ENCODE peak calls at places on chromosomes 11 and 22, in seven cellular contexts. One of them, this sample, is unnamed.

GRCh38 chr11:96763244-96763643 is 373.4 kb downstream of the JRKL start:
- DNase-seq in GM13977: no peak
- DNase-seq in thoracic aorta: no peak
- DNase-seq in LNCaP clone FGC: no peak
- DNase-seq in heart right ventricle: no peak
- DNase-seq in brain microvascular endothelial cell: peak
- DNase-seq in WTC11: no peak
- DNase-seq in this sample: no peak

GRCh38 chr11:16001899-16002426 is 354.4 kb downstream of the SOX6 start:
- DNase-seq in WTC11: no peak
- DNase-seq in LNCaP clone FGC: no peak
- DNase-seq in thoracic aorta: no peak
- DNase-seq in GM13977: no peak
- DNase-seq in brain microvascular endothelial cell: peak
- DNase-seq in heart right ventricle: no peak
- DNase-seq in this sample: no peak

GRCh38 chr22:17802822-17803221 is 28.6 kb upstream of the BID start:
- DNase-seq in thoracic aorta: no peak
- DNase-seq in heart right ventricle: no peak
- DNase-seq in GM13977: no peak
- DNase-seq in brain microvascular endothelial cell: no peak
- DNase-seq in WTC11: no peak
- DNase-seq in LNCaP clone FGC: no peak
- DNase-seq in this sample: no peak

GRCh38 chr11:128881221-128881620 is 9.9 kb upstream of the KCNJ5 start:
- DNase-seq in heart right ventricle: no peak
- DNase-seq in GM13977: no peak
- DNase-seq in thoracic aorta: no peak
- DNase-seq in brain microvascular endothelial cell: no peak
- DNase-seq in LNCaP clone FGC: peak
- DNase-seq in WTC11: no peak
- DNase-seq in this sample: no peak

GRCh38 chr11:10925149-10925926 is 67.5 kb upstream of the ZBED5 start:
- DNase-seq in WTC11: no peak
- DNase-seq in LNCaP clone FGC: no peak
- DNase-seq in brain microvascular endothelial cell: no peak
- DNase-seq in GM13977: no peak
- DNase-seq in heart right ventricle: no peak
- DNase-seq in thoracic aorta: no peak
- DNase-seq in this sample: no peak

GRCh38 chr11:36619502-36619901 is 21.5 kb upstream of the RAG2 start:
- DNase-seq in heart right ventricle: no peak
- DNase-seq in WTC11: no peak
- DNase-seq in LNCaP clone FGC: no peak
- DNase-seq in GM13977: no peak
- DNase-seq in thoracic aorta: no peak
- DNase-seq in brain microvascular endothelial cell: no peak
- DNase-seq in this sample: no peak

GRCh38 chr11:8649361-8649760 is 33.1 kb downstream of the TRIM66 start:
- DNase-seq in GM13977: no peak
- DNase-seq in LNCaP clone FGC: no peak
- DNase-seq in heart right ventricle: no peak
- DNase-seq in WTC11: no peak
- DNase-seq in brain microvascular endothelial cell: peak
- DNase-seq in thoracic aorta: no peak
- DNase-seq in this sample: no peak

GRCh38 chr11:85766801-85767200 is 44.1 kb downstream of the SYTL2 start:
- DNase-seq in thoracic aorta: no peak
- DNase-seq in WTC11: no peak
- DNase-seq in LNCaP clone FGC: no peak
- DNase-seq in brain microvascular endothelial cell: no peak
- DNase-seq in heart right ventricle: no peak
- DNase-seq in GM13977: no peak
- DNase-seq in this sample: no peak

GRCh38 chr22:46653596-46653995 is 33.4 kb downstream of the GRAMD4 start:
- DNase-seq in heart right ventricle: no peak
- DNase-seq in LNCaP clone FGC: no peak
- DNase-seq in WTC11: no peak
- DNase-seq in GM13977: peak
- DNase-seq in brain microvascular endothelial cell: no peak
- DNase-seq in thoracic aorta: no peak
- DNase-seq in this sample: peak

GRCh38 chr11:119144825-119145476 is 3.9 kb upstream of the ABCG4 start:
- DNase-seq in heart right ventricle: peak
- DNase-seq in thoracic aorta: no peak
- DNase-seq in LNCaP clone FGC: no peak
- DNase-seq in brain microvascular endothelial cell: peak
- DNase-seq in WTC11: peak
- DNase-seq in GM13977: peak
- DNase-seq in this sample: peak

GRCh38 chr11:24132471-24132870 is 364.4 kb upstream of the LUZP2 start:
- DNase-seq in thoracic aorta: no peak
- DNase-seq in WTC11: no peak
- DNase-seq in brain microvascular endothelial cell: no peak
- DNase-seq in LNCaP clone FGC: no peak
- DNase-seq in GM13977: no peak
- DNase-seq in heart right ventricle: no peak
- DNase-seq in this sample: no peak

GRCh38 chr11:61645179-61645868 is 34.9 kb upstream of the DAGLA start:
- DNase-seq in GM13977: no peak
- DNase-seq in brain microvascular endothelial cell: no peak
- DNase-seq in thoracic aorta: no peak
- DNase-seq in LNCaP clone FGC: no peak
- DNase-seq in heart right ventricle: no peak
- DNase-seq in WTC11: no peak
- DNase-seq in this sample: no peak

GRCh38 chr11:68043349-68044144 is 4.7 kb downstream of the TCIRG1 start:
- DNase-seq in LNCaP clone FGC: no peak
- DNase-seq in GM13977: no peak
- DNase-seq in brain microvascular endothelial cell: peak
- DNase-seq in thoracic aorta: no peak
- DNase-seq in WTC11: no peak
- DNase-seq in heart right ventricle: no peak
- DNase-seq in this sample: no peak

GRCh38 chr11:56172256-56172835 is 4.1 kb upstream of the OR5J2 start:
- DNase-seq in brain microvascular endothelial cell: no peak
- DNase-seq in GM13977: no peak
- DNase-seq in WTC11: no peak
- DNase-seq in LNCaP clone FGC: no peak
- DNase-seq in thoracic aorta: no peak
- DNase-seq in heart right ventricle: no peak
- DNase-seq in this sample: no peak

GRCh38 chr11:34745209-34745608 is 124.3 kb downstream of the EHF start:
- DNase-seq in thoracic aorta: no peak
- DNase-seq in GM13977: no peak
- DNase-seq in LNCaP clone FGC: no peak
- DNase-seq in WTC11: no peak
- DNase-seq in heart right ventricle: no peak
- DNase-seq in brain microvascular endothelial cell: no peak
- DNase-seq in this sample: no peak

GRCh38 chr11:72668645-72669347 is 5.4 kb downstream of the PDE2A start:
- DNase-seq in heart right ventricle: no peak
- DNase-seq in WTC11: no peak
- DNase-seq in LNCaP clone FGC: no peak
- DNase-seq in brain microvascular endothelial cell: no peak
- DNase-seq in thoracic aorta: no peak
- DNase-seq in GM13977: peak
- DNase-seq in this sample: peak

GRCh38 chr22:49958961-49959781 is 1.4 kb upstream of the PIM3 start:
- DNase-seq in LNCaP clone FGC: no peak
- DNase-seq in heart right ventricle: peak
- DNase-seq in GM13977: no peak
- DNase-seq in WTC11: no peak
- DNase-seq in thoracic aorta: no peak
- DNase-seq in brain microvascular endothelial cell: peak
- DNase-seq in this sample: no peak

GRCh38 chr22:49961601-49962011 is 1.0 kb downstream of the PIM3 start:
- DNase-seq in WTC11: peak
- DNase-seq in LNCaP clone FGC: no peak
- DNase-seq in GM13977: peak
- DNase-seq in heart right ventricle: peak
- DNase-seq in thoracic aorta: no peak
- DNase-seq in brain microvascular endothelial cell: no peak
- DNase-seq in this sample: no peak

GRCh38 chr22:49960967-49961600 is 512 bp downstream of the PIM3 start:
- DNase-seq in GM13977: peak
- DNase-seq in brain microvascular endothelial cell: peak
- DNase-seq in heart right ventricle: peak
- DNase-seq in thoracic aorta: no peak
- DNase-seq in WTC11: peak
- DNase-seq in LNCaP clone FGC: no peak
- DNase-seq in this sample: no peak

GRCh38 chr22:49959782-49960158 is 802 bp upstream of the PIM3 start:
- DNase-seq in brain microvascular endothelial cell: no peak
- DNase-seq in heart right ventricle: no peak
- DNase-seq in LNCaP clone FGC: no peak
- DNase-seq in WTC11: no peak
- DNase-seq in GM13977: no peak
- DNase-seq in thoracic aorta: no peak
- DNase-seq in this sample: no peak

DNA sequence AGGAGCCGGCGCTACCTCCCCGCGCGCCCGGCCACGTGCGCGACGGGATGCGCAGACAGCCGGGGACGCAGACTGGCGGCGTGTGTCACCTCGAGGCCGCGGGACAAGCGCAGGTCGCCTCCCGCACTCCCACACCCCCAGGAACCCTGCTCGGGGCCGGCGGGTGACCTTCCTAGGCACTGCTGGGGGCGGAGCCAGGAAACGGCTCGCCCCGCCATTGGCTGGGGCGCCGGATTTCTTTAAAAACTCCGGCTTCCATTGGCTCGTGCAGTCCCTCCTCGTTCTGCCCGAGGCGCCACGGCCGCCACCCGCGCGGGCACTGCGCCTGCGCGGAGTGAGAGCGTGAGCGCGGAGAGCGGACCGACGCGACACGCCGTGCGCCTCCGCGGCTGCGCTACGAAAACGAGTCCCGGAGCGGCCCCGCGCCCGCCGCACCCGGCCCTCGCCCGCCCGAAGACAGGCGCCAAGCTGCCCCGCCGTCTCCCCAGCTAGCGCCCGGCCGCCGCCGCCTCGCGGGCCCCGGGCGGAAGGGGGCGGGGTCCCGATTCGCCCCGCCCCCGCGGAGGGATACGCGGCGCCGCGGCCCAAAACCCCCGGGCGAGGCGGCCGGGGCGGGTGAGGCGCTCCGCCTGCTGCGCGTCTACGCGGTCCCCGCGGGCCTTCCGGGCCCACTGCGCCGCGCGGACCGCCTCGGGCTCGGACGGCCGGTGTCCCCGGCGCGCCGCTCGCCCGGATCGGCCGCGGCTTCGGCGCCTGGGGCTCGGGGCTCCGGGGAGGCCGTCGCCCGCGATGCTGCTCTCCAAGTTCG is at the start of gene PIM3:
- DNase-seq in WTC11: peak
- DNase-seq in heart right ventricle: peak
- DNase-seq in GM13977: peak
- DNase-seq in brain microvascular endothelial cell: peak
- DNase-seq in thoracic aorta: peak
- DNase-seq in LNCaP clone FGC: peak
- DNase-seq in this sample: peak
- TF ChIP-seq CTCF in WTC11: no peak
- TF ChIP-seq CTCF in heart right ventricle: no peak
- TF ChIP-seq CTCF in GM13977: no peak
- TF ChIP-seq CTCF in brain microvascular endothelial cell: no peak
- TF ChIP-seq CTCF in thoracic aorta: no peak
- TF ChIP-seq CTCF in LNCaP clone FGC: no peak
- TF ChIP-seq CTCF in this sample: no peak

GRCh38 chr11:124538019-124538418 is 5.4 kb downstream of the OR8B12 start:
- DNase-seq in heart right ventricle: no peak
- DNase-seq in brain microvascular endothelial cell: peak
- DNase-seq in WTC11: no peak
- DNase-seq in LNCaP clone FGC: peak
- DNase-seq in thoracic aorta: no peak
- DNase-seq in GM13977: no peak
- DNase-seq in this sample: no peak

GRCh38 chr11:124541204-124541603 is 2.2 kb downstream of the OR8B12 start:
- DNase-seq in GM13977: no peak
- DNase-seq in heart right ventricle: no peak
- DNase-seq in WTC11: no peak
- DNase-seq in LNCaP clone FGC: no peak
- DNase-seq in thoracic aorta: no peak
- DNase-seq in brain microvascular endothelial cell: no peak
- DNase-seq in this sample: no peak

GRCh38 chr11:124535552-124536232 is 7.8 kb downstream of the OR8B12 start:
- DNase-seq in LNCaP clone FGC: no peak
- DNase-seq in heart right ventricle: no peak
- DNase-seq in GM13977: no peak
- DNase-seq in thoracic aorta: no peak
- DNase-seq in WTC11: no peak
- DNase-seq in brain microvascular endothelial cell: peak
- DNase-seq in this sample: no peak

GRCh38 chr11:124536520-124536919 is 6.9 kb downstream of the OR8B12 start:
- DNase-seq in heart right ventricle: peak
- DNase-seq in thoracic aorta: no peak
- DNase-seq in GM13977: no peak
- DNase-seq in brain microvascular endothelial cell: peak
- DNase-seq in WTC11: peak
- DNase-seq in LNCaP clone FGC: peak
- DNase-seq in this sample: no peak
- TF ChIP-seq CTCF in heart right ventricle: peak
- TF ChIP-seq CTCF in thoracic aorta: no peak
- TF ChIP-seq CTCF in GM13977: no peak
- TF ChIP-seq CTCF in brain microvascular endothelial cell: peak
- TF ChIP-seq CTCF in WTC11: no peak
- TF ChIP-seq CTCF in LNCaP clone FGC: no peak
- TF ChIP-seq CTCF in this sample: no peak

GRCh38 chr22:37898441-37899181 is 7.5 kb upstream of the MICALL1 start:
- DNase-seq in GM13977: no peak
- DNase-seq in heart right ventricle: no peak
- DNase-seq in LNCaP clone FGC: no peak
- DNase-seq in thoracic aorta: no peak
- DNase-seq in WTC11: peak
- DNase-seq in brain microvascular endothelial cell: no peak
- DNase-seq in this sample: no peak
- TF ChIP-seq CTCF in GM13977: no peak
- TF ChIP-seq CTCF in heart right ventricle: no peak
- TF ChIP-seq CTCF in LNCaP clone FGC: no peak
- TF ChIP-seq CTCF in thoracic aorta: no peak
- TF ChIP-seq CTCF in WTC11: no peak
- TF ChIP-seq CTCF in brain microvascular endothelial cell: no peak
- TF ChIP-seq CTCF in this sample: no peak

DNA sequence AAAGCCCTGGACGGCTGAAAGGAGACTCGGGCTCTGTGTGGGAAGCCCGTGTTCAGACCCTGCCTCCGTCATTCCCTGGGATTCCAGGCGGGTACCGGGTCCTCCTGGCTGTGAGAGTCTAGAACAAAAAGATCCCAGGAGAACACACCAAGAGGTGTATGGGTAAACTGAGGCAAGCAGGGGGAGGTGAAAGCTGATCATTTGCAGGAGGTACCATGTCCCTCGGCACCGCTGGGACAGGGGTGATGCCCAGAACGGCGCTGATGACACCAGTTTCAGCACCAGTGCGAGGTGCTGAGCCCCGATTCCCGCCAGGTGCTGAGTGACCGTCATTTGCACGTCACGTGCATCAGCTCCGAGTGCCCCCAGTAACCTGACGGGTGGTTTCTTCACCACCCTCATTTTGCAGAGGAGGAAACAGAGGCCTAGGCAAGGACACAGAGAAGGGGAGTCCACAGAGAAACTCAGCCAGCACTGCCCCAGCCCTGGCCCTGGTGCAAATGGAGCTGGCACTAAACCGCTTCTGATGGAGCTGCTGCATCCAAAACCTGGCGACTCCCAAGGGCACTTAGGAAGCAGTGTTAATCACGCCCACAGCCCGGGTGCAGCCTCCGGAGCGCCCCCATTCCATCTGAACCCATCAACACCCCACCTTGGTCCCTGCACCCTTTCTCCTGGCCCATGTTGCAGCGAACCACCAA is 16.8 kb downstream of the MACROD1 start:
- DNase-seq in heart right ventricle: no peak
- DNase-seq in LNCaP clone FGC: no peak
- DNase-seq in GM13977: no peak
- DNase-seq in thoracic aorta: no peak
- DNase-seq in WTC11: no peak
- DNase-seq in brain microvascular endothelial cell: no peak
- DNase-seq in this sample: no peak
- TF ChIP-seq CTCF in heart right ventricle: peak
- TF ChIP-seq CTCF in LNCaP clone FGC: no peak
- TF ChIP-seq CTCF in GM13977: no peak
- TF ChIP-seq CTCF in thoracic aorta: no peak
- TF ChIP-seq CTCF in WTC11: peak
- TF ChIP-seq CTCF in brain microvascular endothelial cell: no peak
- TF ChIP-seq CTCF in this sample: no peak

This sample was measured in GM13976.